ENCODE peak calls at places on chromosome 18, in seven cellular contexts. One of them, this sample, is unnamed.

GRCh38 chr18:10299686-10300085 is 154.7 kb upstream of the APCDD1 start:
- DNase-seq in stimulated activated CD4-positive, alpha-beta T cell treated with anti-CD3 and anti-CD28 coated beads, Interleukin-1b, Interleukin-23, amount 100 ng/mL, for 1 hour: no peak
- DNase-seq in A549: no peak
- DNase-seq in kidney tubule cell: no peak
- DNase-seq in uterus: no peak
- DNase-seq in activated effector memory CD4-positive, alpha-beta T cell treated with anti-CD3 and anti-CD28 coated beads, Interleukin-2, amount 50 U/mL, for 16 hours: no peak
- DNase-seq in activated T-helper 2 cell treated with anti-CD3 and anti-CD28 coated beads, Interferon-gamma antibody, Interleukin-2, Interleukin-4, amounts not matched to agents 10 μg/mL and 5 μg/mL and 100 μg/mL, durations not matched to agents 14 hours and 24 hours and 36 hours: no peak
- DNase-seq in this sample: no peak

GRCh38 chr18:21433436-21433835 is 167.1 kb downstream of the ESCO1 start:
- DNase-seq in kidney tubule cell: peak
- DNase-seq in stimulated activated CD4-positive, alpha-beta T cell treated with anti-CD3 and anti-CD28 coated beads, Interleukin-1b, Interleukin-23, amount 100 ng/mL, for 1 hour: no peak
- DNase-seq in A549: no peak
- DNase-seq in activated effector memory CD4-positive, alpha-beta T cell treated with anti-CD3 and anti-CD28 coated beads, Interleukin-2, amount 50 U/mL, for 16 hours: no peak
- DNase-seq in activated T-helper 2 cell treated with anti-CD3 and anti-CD28 coated beads, Interferon-gamma antibody, Interleukin-2, Interleukin-4, amounts not matched to agents 10 μg/mL and 5 μg/mL and 100 μg/mL, durations not matched to agents 14 hours and 24 hours and 36 hours: no peak
- DNase-seq in uterus: no peak
- DNase-seq in this sample: no peak

GRCh38 chr18:14768241-14768640 is 20.3 kb downstream of the ANKRD30B start:
- DNase-seq in A549: no peak
- DNase-seq in activated T-helper 2 cell treated with anti-CD3 and anti-CD28 coated beads, Interferon-gamma antibody, Interleukin-2, Interleukin-4, amounts not matched to agents 10 μg/mL and 5 μg/mL and 100 μg/mL, durations not matched to agents 14 hours and 24 hours and 36 hours: no peak
- DNase-seq in activated effector memory CD4-positive, alpha-beta T cell treated with anti-CD3 and anti-CD28 coated beads, Interleukin-2, amount 50 U/mL, for 16 hours: no peak
- DNase-seq in uterus: no peak
- DNase-seq in kidney tubule cell: no peak
- DNase-seq in stimulated activated CD4-positive, alpha-beta T cell treated with anti-CD3 and anti-CD28 coated beads, Interleukin-1b, Interleukin-23, amount 100 ng/mL, for 1 hour: no peak
- DNase-seq in this sample: no peak

GRCh38 chr18:766550-766860 is 45.5 kb downstream of the YES1 start:
- DNase-seq in A549: no peak
- DNase-seq in kidney tubule cell: no peak
- DNase-seq in stimulated activated CD4-positive, alpha-beta T cell treated with anti-CD3 and anti-CD28 coated beads, Interleukin-1b, Interleukin-23, amount 100 ng/mL, for 1 hour: no peak
- DNase-seq in activated T-helper 2 cell treated with anti-CD3 and anti-CD28 coated beads, Interferon-gamma antibody, Interleukin-2, Interleukin-4, amounts not matched to agents 10 μg/mL and 5 μg/mL and 100 μg/mL, durations not matched to agents 14 hours and 24 hours and 36 hours: no peak
- DNase-seq in activated effector memory CD4-positive, alpha-beta T cell treated with anti-CD3 and anti-CD28 coated beads, Interleukin-2, amount 50 U/mL, for 16 hours: no peak
- DNase-seq in uterus: no peak
- DNase-seq in this sample: no peak

GRCh38 chr18:5268874-5269273 is 26.7 kb downstream of the ZBTB14 start:
- DNase-seq in kidney tubule cell: no peak
- DNase-seq in activated effector memory CD4-positive, alpha-beta T cell treated with anti-CD3 and anti-CD28 coated beads, Interleukin-2, amount 50 U/mL, for 16 hours: no peak
- DNase-seq in activated T-helper 2 cell treated with anti-CD3 and anti-CD28 coated beads, Interferon-gamma antibody, Interleukin-2, Interleukin-4, amounts not matched to agents 10 μg/mL and 5 μg/mL and 100 μg/mL, durations not matched to agents 14 hours and 24 hours and 36 hours: no peak
- DNase-seq in A549: no peak
- DNase-seq in uterus: no peak
- DNase-seq in stimulated activated CD4-positive, alpha-beta T cell treated with anti-CD3 and anti-CD28 coated beads, Interleukin-1b, Interleukin-23, amount 100 ng/mL, for 1 hour: no peak
- DNase-seq in this sample: no peak

GRCh38 chr18:34694611-34695165 is 15.4 kb upstream of the DTNA start:
- DNase-seq in uterus: no peak
- DNase-seq in stimulated activated CD4-positive, alpha-beta T cell treated with anti-CD3 and anti-CD28 coated beads, Interleukin-1b, Interleukin-23, amount 100 ng/mL, for 1 hour: no peak
- DNase-seq in activated effector memory CD4-positive, alpha-beta T cell treated with anti-CD3 and anti-CD28 coated beads, Interleukin-2, amount 50 U/mL, for 16 hours: no peak
- DNase-seq in activated T-helper 2 cell treated with anti-CD3 and anti-CD28 coated beads, Interferon-gamma antibody, Interleukin-2, Interleukin-4, amounts not matched to agents 10 μg/mL and 5 μg/mL and 100 μg/mL, durations not matched to agents 14 hours and 24 hours and 36 hours: no peak
- DNase-seq in kidney tubule cell: no peak
- DNase-seq in A549: no peak
- DNase-seq in this sample: no peak

GRCh38 chr18:8314123-8314522 is 295.1 kb upstream of the RAB12 start:
- DNase-seq in kidney tubule cell: no peak
- DNase-seq in activated effector memory CD4-positive, alpha-beta T cell treated with anti-CD3 and anti-CD28 coated beads, Interleukin-2, amount 50 U/mL, for 16 hours: no peak
- DNase-seq in activated T-helper 2 cell treated with anti-CD3 and anti-CD28 coated beads, Interferon-gamma antibody, Interleukin-2, Interleukin-4, amounts not matched to agents 10 μg/mL and 5 μg/mL and 100 μg/mL, durations not matched to agents 14 hours and 24 hours and 36 hours: no peak
- DNase-seq in uterus: no peak
- DNase-seq in A549: no peak
- DNase-seq in stimulated activated CD4-positive, alpha-beta T cell treated with anti-CD3 and anti-CD28 coated beads, Interleukin-1b, Interleukin-23, amount 100 ng/mL, for 1 hour: no peak
- DNase-seq in this sample: no peak

GRCh38 chr18:62715829-62716678 is 713 bp downstream of the PHLPP1 start:
- DNase-seq in uterus: peak
- DNase-seq in stimulated activated CD4-positive, alpha-beta T cell treated with anti-CD3 and anti-CD28 coated beads, Interleukin-1b, Interleukin-23, amount 100 ng/mL, for 1 hour: peak
- DNase-seq in activated T-helper 2 cell treated with anti-CD3 and anti-CD28 coated beads, Interferon-gamma antibody, Interleukin-2, Interleukin-4, amounts not matched to agents 10 μg/mL and 5 μg/mL and 100 μg/mL, durations not matched to agents 14 hours and 24 hours and 36 hours: peak
- DNase-seq in kidney tubule cell: peak
- DNase-seq in A549: peak
- DNase-seq in activated effector memory CD4-positive, alpha-beta T cell treated with anti-CD3 and anti-CD28 coated beads, Interleukin-2, amount 50 U/mL, for 16 hours: peak
- DNase-seq in this sample: no peak

GRCh38 chr18:22176622-22177495 is 7.5 kb downstream of the GATA6 start:
- DNase-seq in activated T-helper 2 cell treated with anti-CD3 and anti-CD28 coated beads, Interferon-gamma antibody, Interleukin-2, Interleukin-4, amounts not matched to agents 10 μg/mL and 5 μg/mL and 100 μg/mL, durations not matched to agents 14 hours and 24 hours and 36 hours: no peak
- DNase-seq in activated effector memory CD4-positive, alpha-beta T cell treated with anti-CD3 and anti-CD28 coated beads, Interleukin-2, amount 50 U/mL, for 16 hours: no peak
- DNase-seq in stimulated activated CD4-positive, alpha-beta T cell treated with anti-CD3 and anti-CD28 coated beads, Interleukin-1b, Interleukin-23, amount 100 ng/mL, for 1 hour: no peak
- DNase-seq in kidney tubule cell: no peak
- DNase-seq in A549: no peak
- DNase-seq in uterus: no peak
- DNase-seq in this sample: no peak

GRCh38 chr18:79343567-79344207 is 52.0 kb upstream of the NFATC1 start:
- DNase-seq in kidney tubule cell: peak
- DNase-seq in A549: peak
- DNase-seq in activated effector memory CD4-positive, alpha-beta T cell treated with anti-CD3 and anti-CD28 coated beads, Interleukin-2, amount 50 U/mL, for 16 hours: no peak
- DNase-seq in activated T-helper 2 cell treated with anti-CD3 and anti-CD28 coated beads, Interferon-gamma antibody, Interleukin-2, Interleukin-4, amounts not matched to agents 10 μg/mL and 5 μg/mL and 100 μg/mL, durations not matched to agents 14 hours and 24 hours and 36 hours: no peak
- DNase-seq in uterus: no peak
- DNase-seq in stimulated activated CD4-positive, alpha-beta T cell treated with anti-CD3 and anti-CD28 coated beads, Interleukin-1b, Interleukin-23, amount 100 ng/mL, for 1 hour: no peak
- DNase-seq in this sample: no peak

GRCh38 chr18:28043631-28044030 is 133.3 kb downstream of the CDH2 start:
- DNase-seq in stimulated activated CD4-positive, alpha-beta T cell treated with anti-CD3 and anti-CD28 coated beads, Interleukin-1b, Interleukin-23, amount 100 ng/mL, for 1 hour: no peak
- DNase-seq in A549: no peak
- DNase-seq in kidney tubule cell: peak
- DNase-seq in uterus: no peak
- DNase-seq in activated effector memory CD4-positive, alpha-beta T cell treated with anti-CD3 and anti-CD28 coated beads, Interleukin-2, amount 50 U/mL, for 16 hours: no peak
- DNase-seq in activated T-helper 2 cell treated with anti-CD3 and anti-CD28 coated beads, Interferon-gamma antibody, Interleukin-2, Interleukin-4, amounts not matched to agents 10 μg/mL and 5 μg/mL and 100 μg/mL, durations not matched to agents 14 hours and 24 hours and 36 hours: no peak
- DNase-seq in this sample: no peak

GRCh38 chr18:10560457-10561045 is 34.7 kb downstream of the NAPG start:
- DNase-seq in activated effector memory CD4-positive, alpha-beta T cell treated with anti-CD3 and anti-CD28 coated beads, Interleukin-2, amount 50 U/mL, for 16 hours: peak
- DNase-seq in activated T-helper 2 cell treated with anti-CD3 and anti-CD28 coated beads, Interferon-gamma antibody, Interleukin-2, Interleukin-4, amounts not matched to agents 10 μg/mL and 5 μg/mL and 100 μg/mL, durations not matched to agents 14 hours and 24 hours and 36 hours: peak
- DNase-seq in uterus: peak
- DNase-seq in A549: peak
- DNase-seq in stimulated activated CD4-positive, alpha-beta T cell treated with anti-CD3 and anti-CD28 coated beads, Interleukin-1b, Interleukin-23, amount 100 ng/mL, for 1 hour: peak
- DNase-seq in kidney tubule cell: peak
- DNase-seq in this sample: peak

GRCh38 chr18:79533591-79533990 is 137.9 kb downstream of the NFATC1 start:
- DNase-seq in kidney tubule cell: no peak
- DNase-seq in uterus: peak
- DNase-seq in stimulated activated CD4-positive, alpha-beta T cell treated with anti-CD3 and anti-CD28 coated beads, Interleukin-1b, Interleukin-23, amount 100 ng/mL, for 1 hour: no peak
- DNase-seq in activated effector memory CD4-positive, alpha-beta T cell treated with anti-CD3 and anti-CD28 coated beads, Interleukin-2, amount 50 U/mL, for 16 hours: peak
- DNase-seq in A549: no peak
- DNase-seq in activated T-helper 2 cell treated with anti-CD3 and anti-CD28 coated beads, Interferon-gamma antibody, Interleukin-2, Interleukin-4, amounts not matched to agents 10 μg/mL and 5 μg/mL and 100 μg/mL, durations not matched to agents 14 hours and 24 hours and 36 hours: no peak
- DNase-seq in this sample: no peak

GRCh38 chr18:76445275-76445674 is 49.8 kb downstream of the ZNF516 start:
- DNase-seq in activated T-helper 2 cell treated with anti-CD3 and anti-CD28 coated beads, Interferon-gamma antibody, Interleukin-2, Interleukin-4, amounts not matched to agents 10 μg/mL and 5 μg/mL and 100 μg/mL, durations not matched to agents 14 hours and 24 hours and 36 hours: no peak
- DNase-seq in uterus: no peak
- DNase-seq in A549: peak
- DNase-seq in kidney tubule cell: peak
- DNase-seq in stimulated activated CD4-positive, alpha-beta T cell treated with anti-CD3 and anti-CD28 coated beads, Interleukin-1b, Interleukin-23, amount 100 ng/mL, for 1 hour: no peak
- DNase-seq in activated effector memory CD4-positive, alpha-beta T cell treated with anti-CD3 and anti-CD28 coated beads, Interleukin-2, amount 50 U/mL, for 16 hours: no peak
- DNase-seq in this sample: no peak

GRCh38 chr18:7206231-7206630 is 24.7 kb upstream of the LRRC30 start:
- DNase-seq in uterus: no peak
- DNase-seq in kidney tubule cell: no peak
- DNase-seq in A549: no peak
- DNase-seq in activated effector memory CD4-positive, alpha-beta T cell treated with anti-CD3 and anti-CD28 coated beads, Interleukin-2, amount 50 U/mL, for 16 hours: no peak
- DNase-seq in activated T-helper 2 cell treated with anti-CD3 and anti-CD28 coated beads, Interferon-gamma antibody, Interleukin-2, Interleukin-4, amounts not matched to agents 10 μg/mL and 5 μg/mL and 100 μg/mL, durations not matched to agents 14 hours and 24 hours and 36 hours: no peak
- DNase-seq in stimulated activated CD4-positive, alpha-beta T cell treated with anti-CD3 and anti-CD28 coated beads, Interleukin-1b, Interleukin-23, amount 100 ng/mL, for 1 hour: no peak
- DNase-seq in this sample: no peak

GRCh38 chr18:21958256-21958655 is 211.1 kb upstream of the GATA6 start:
- DNase-seq in A549: no peak
- DNase-seq in kidney tubule cell: no peak
- DNase-seq in stimulated activated CD4-positive, alpha-beta T cell treated with anti-CD3 and anti-CD28 coated beads, Interleukin-1b, Interleukin-23, amount 100 ng/mL, for 1 hour: no peak
- DNase-seq in uterus: no peak
- DNase-seq in activated T-helper 2 cell treated with anti-CD3 and anti-CD28 coated beads, Interferon-gamma antibody, Interleukin-2, Interleukin-4, amounts not matched to agents 10 μg/mL and 5 μg/mL and 100 μg/mL, durations not matched to agents 14 hours and 24 hours and 36 hours: no peak
- DNase-seq in activated effector memory CD4-positive, alpha-beta T cell treated with anti-CD3 and anti-CD28 coated beads, Interleukin-2, amount 50 U/mL, for 16 hours: no peak
- DNase-seq in this sample: no peak

GRCh38 chr18:79375441-79375840 is 20.3 kb upstream of the NFATC1 start:
- DNase-seq in A549: no peak
- DNase-seq in stimulated activated CD4-positive, alpha-beta T cell treated with anti-CD3 and anti-CD28 coated beads, Interleukin-1b, Interleukin-23, amount 100 ng/mL, for 1 hour: no peak
- DNase-seq in activated T-helper 2 cell treated with anti-CD3 and anti-CD28 coated beads, Interferon-gamma antibody, Interleukin-2, Interleukin-4, amounts not matched to agents 10 μg/mL and 5 μg/mL and 100 μg/mL, durations not matched to agents 14 hours and 24 hours and 36 hours: no peak
- DNase-seq in kidney tubule cell: no peak
- DNase-seq in activated effector memory CD4-positive, alpha-beta T cell treated with anti-CD3 and anti-CD28 coated beads, Interleukin-2, amount 50 U/mL, for 16 hours: no peak
- DNase-seq in uterus: no peak
- DNase-seq in this sample: no peak

GRCh38 chr18:52220062-52220591 is 119.9 kb upstream of the DCC start:
- DNase-seq in uterus: no peak
- DNase-seq in activated effector memory CD4-positive, alpha-beta T cell treated with anti-CD3 and anti-CD28 coated beads, Interleukin-2, amount 50 U/mL, for 16 hours: no peak
- DNase-seq in A549: no peak
- DNase-seq in kidney tubule cell: no peak
- DNase-seq in activated T-helper 2 cell treated with anti-CD3 and anti-CD28 coated beads, Interferon-gamma antibody, Interleukin-2, Interleukin-4, amounts not matched to agents 10 μg/mL and 5 μg/mL and 100 μg/mL, durations not matched to agents 14 hours and 24 hours and 36 hours: no peak
- DNase-seq in stimulated activated CD4-positive, alpha-beta T cell treated with anti-CD3 and anti-CD28 coated beads, Interleukin-1b, Interleukin-23, amount 100 ng/mL, for 1 hour: no peak
- DNase-seq in this sample: no peak

GRCh38 chr18:23498877-23499570 is 4.3 kb upstream of the RMC1 start:
- DNase-seq in A549: peak
- DNase-seq in activated effector memory CD4-positive, alpha-beta T cell treated with anti-CD3 and anti-CD28 coated beads, Interleukin-2, amount 50 U/mL, for 16 hours: peak
- DNase-seq in stimulated activated CD4-positive, alpha-beta T cell treated with anti-CD3 and anti-CD28 coated beads, Interleukin-1b, Interleukin-23, amount 100 ng/mL, for 1 hour: peak
- DNase-seq in activated T-helper 2 cell treated with anti-CD3 and anti-CD28 coated beads, Interferon-gamma antibody, Interleukin-2, Interleukin-4, amounts not matched to agents 10 μg/mL and 5 μg/mL and 100 μg/mL, durations not matched to agents 14 hours and 24 hours and 36 hours: peak
- DNase-seq in kidney tubule cell: peak
- DNase-seq in uterus: no peak
- DNase-seq in this sample: peak